ENCODE peak calls at places on chromosome 10, in four cellular contexts. A is adrenal gland, W is choroid plexus epithelial cell, K is neural progenitor cell. Y is an unnamed sample.

GRCh38 chr10:34186740-34187139 is 628.4 kb downstream of the PARD3 start:
- DNase-seq in A (no peak), W (no peak), K (peak), Y (no peak)

GRCh38 chr10:97333601-97334369 is 744 bp downstream of the FRAT2 start:
- DNase-seq in K (peak), W (peak), A (peak), Y (no peak)

GRCh38 chr10:131001438-131001837 is 310.1 kb downstream of the TCERG1L start:
- DNase-seq in W (no peak), K (no peak), A (no peak), Y (no peak)

GRCh38 chr10:132204781-132205473 is 18.2 kb downstream of the DPYSL4 start:
- DNase-seq in A (no peak), W (no peak), K (no peak), Y (no peak)

GRCh38 chr10:129833366-129833765 is 130.7 kb downstream of the EBF3 start:
- DNase-seq in K (no peak), A (no peak), W (no peak), Y (no peak)

GRCh38 chr10:120948889-120949382 is 97.8 kb downstream of the WDR11 start:
- DNase-seq in W (peak), A (peak), K (peak), Y (no peak)

GRCh38 chr10:70987396-70988130 is 99.2 kb upstream of the PCBD1 start:
- DNase-seq in K (no peak), A (no peak), W (no peak), Y (no peak)

GRCh38 chr10:131500181-131500580 is 188.7 kb upstream of the TCERG1L start:
- DNase-seq in W (no peak), K (no peak), A (no peak), Y (no peak)

GRCh38 chr10:18607503-18607902 is 43.9 kb downstream of the NSUN6 start:
- DNase-seq in K (no peak), W (peak), A (peak), Y (peak)

GRCh38 chr10:2303169-2303568 is 565.8 kb upstream of the ADARB2 start:
- DNase-seq in W (no peak), K (no peak), A (no peak), Y (no peak)

GRCh38 chr10:5283305-5284158 is 81.2 kb upstream of the UCN3 start:
- DNase-seq in K (peak), A (peak), W (peak), Y (peak)

GRCh38 chr10:120729508-120729907 is 121.7 kb upstream of the WDR11 start:
- DNase-seq in K (no peak), W (no peak), A (no peak), Y (no peak)

GRCh38 chr10:69572159-69573055 is 815 bp downstream of the NEUROG3 start:
- DNase-seq in K (peak), W (no peak), A (no peak), Y (no peak)

GRCh38 chr10:43220971-43221418 is 45.9 kb downstream of the RASGEF1A start:
- DNase-seq in W (no peak), K (no peak), A (no peak), Y (no peak)

GRCh38 chr10:120810298-120810697 is 40.9 kb upstream of the WDR11 start:
- DNase-seq in K (no peak), A (no peak), W (no peak), Y (no peak)

GRCh38 chr10:7593068-7593467 is 73.7 kb downstream of the ITIH5 start:
- DNase-seq in W (no peak), A (no peak), K (no peak), Y (no peak)

GRCh38 chr10:94677691-94678090 is 5.8 kb upstream of the CYP2C18 start:
- DNase-seq in W (peak), K (peak), A (no peak), Y (peak)

GRCh38 chr10:69994262-69994661 is 58.4 kb upstream of the MACROH2A2 start:
- DNase-seq in K (peak), W (peak), A (peak), Y (peak)

GRCh38 chr10:43214071-43214955 is 52.6 kb downstream of the RASGEF1A start:
- DNase-seq in A (no peak), K (no peak), W (peak), Y (peak)

GRCh38 chr10:6473430-6473829 is 106.6 kb downstream of the PRKCQ start:
- DNase-seq in K (no peak), W (no peak), A (no peak), Y (no peak)

GRCh38 chr10:112230325-112230988 is 46.9 kb upstream of the GPAM start:
- DNase-seq in K (no peak), W (peak), A (no peak), Y (peak)
- H3K4me3 ChIP-seq in K (no peak), W (no peak), A (no peak), Y (no peak)

GRCh38 chr10:88975377-88975720 is 15.2 kb upstream of the FAS start:
- DNase-seq in W (no peak), K (no peak), A (no peak), Y (no peak)
- H3K4me3 ChIP-seq in W (peak), K (no peak), A (no peak), Y (peak)

GRCh38 chr10:32949221-32949678 is 8.8 kb downstream of the ITGB1 start:
- DNase-seq in W (no peak), K (no peak), A (no peak), Y (no peak)
- H3K4me3 ChIP-seq in W (no peak), K (no peak), A (no peak), Y (no peak)

DNA sequence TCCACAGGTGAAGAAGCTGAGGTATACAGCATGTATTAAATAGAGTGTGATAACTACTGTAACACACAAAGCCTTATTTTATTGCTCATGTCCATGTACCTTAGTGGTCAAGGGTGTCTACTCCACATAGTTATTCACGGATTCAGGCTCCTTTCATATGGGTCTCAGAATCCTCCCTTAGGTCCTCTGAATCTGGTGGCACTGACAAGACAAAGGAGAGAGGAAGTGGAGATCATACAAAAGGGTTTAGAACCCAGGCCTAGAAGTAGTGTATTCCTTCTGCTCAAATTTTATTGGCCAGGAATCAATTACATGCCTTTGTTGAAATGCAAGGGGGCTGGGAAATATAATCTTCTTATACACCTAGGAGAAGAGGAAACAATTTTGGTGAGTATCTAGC is 164.6 kb downstream of the PTEN start:
- DNase-seq in A (no peak), W (no peak), K (no peak), Y (no peak)
- H3K4me3 ChIP-seq in A (no peak), W (no peak), K (no peak), Y (no peak)

DNA sequence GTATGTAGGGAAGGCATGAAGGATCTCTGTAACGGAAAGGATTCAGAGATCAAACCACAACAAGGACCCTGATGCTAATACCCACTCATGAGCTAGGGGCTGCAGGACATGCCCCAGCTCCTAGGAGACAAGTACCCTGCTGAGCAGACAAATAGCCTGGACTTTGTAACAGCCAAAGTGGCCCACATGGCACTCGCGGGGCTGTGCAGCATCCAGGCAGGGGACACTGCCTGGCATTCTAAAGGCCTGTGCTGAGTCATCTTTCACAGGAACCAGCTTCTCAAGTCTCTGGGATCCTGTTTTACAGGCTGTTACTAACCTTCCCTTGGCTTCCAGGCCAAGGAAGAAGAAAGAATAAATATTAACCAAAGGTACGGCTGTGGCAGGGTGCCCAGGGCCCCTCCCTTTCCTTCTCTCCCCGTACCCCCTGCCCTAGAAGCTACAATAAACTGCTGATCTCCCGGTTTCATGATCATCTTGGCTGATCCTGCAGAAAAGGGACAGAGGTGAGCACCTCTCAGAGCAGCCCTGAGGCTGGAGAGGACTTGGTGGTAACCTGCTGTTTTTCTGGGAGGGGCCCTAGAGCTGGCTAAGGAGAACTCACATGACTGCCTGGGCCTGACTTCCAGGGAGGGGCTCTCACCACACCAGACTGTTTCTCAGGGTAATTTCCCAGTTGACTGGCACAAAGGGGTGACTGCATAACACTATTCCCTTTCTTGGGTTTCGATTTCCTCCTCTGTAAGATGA is 4.2 kb upstream of the RPEL1 start:
- DNase-seq in W (peak), A (peak), K (peak), Y (peak)
- H3K4me3 ChIP-seq in W (no peak), A (no peak), K (no peak), Y (peak)

GRCh38 chr10:99869581-99869980 is 87.1 kb downstream of the ABCC2 start:
- DNase-seq in W (no peak), A (no peak), K (no peak), Y (no peak)
- H3K4me3 ChIP-seq in W (no peak), A (no peak), K (no peak), Y (no peak)

DNA sequence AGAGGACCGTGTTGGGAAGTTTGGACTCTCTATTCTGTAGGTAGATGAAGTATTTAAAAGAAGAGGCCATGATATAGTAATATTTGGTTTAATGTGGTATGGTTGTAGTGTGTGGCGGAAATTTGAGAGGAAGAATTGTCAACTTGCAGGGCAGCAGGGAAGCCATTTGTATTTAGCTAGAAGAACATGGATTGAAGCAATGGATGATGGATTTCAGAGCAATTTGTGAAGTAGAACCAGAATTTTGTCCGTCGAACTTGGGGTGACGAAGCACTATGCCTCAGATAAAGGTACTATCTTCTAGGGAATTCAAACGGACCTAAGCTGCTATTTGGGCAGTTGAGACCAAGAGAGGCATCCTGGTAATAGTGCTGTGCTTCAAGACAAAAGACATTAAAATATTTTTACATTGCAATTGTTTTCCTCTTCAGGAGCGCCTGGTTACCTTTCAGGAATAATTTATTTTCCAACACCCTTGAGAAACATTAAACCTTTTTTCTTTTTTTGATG is 615 bp upstream of the WBP1L start:
- DNase-seq in K (peak), A (no peak), W (no peak), Y (no peak)
- H3K4me3 ChIP-seq in K (peak), A (no peak), W (no peak), Y (no peak)

GRCh38 chr10:50416885-50417284 is 165.6 kb upstream of the ASAH2 start:
- DNase-seq in W (no peak), A (no peak), K (no peak), Y (no peak)

GRCh38 chr10:50419091-50419490 is 167.8 kb upstream of the ASAH2 start:
- DNase-seq in K (no peak), W (no peak), A (no peak), Y (no peak)

GRCh38 chr10:50416181-50416824 is 165.0 kb upstream of the ASAH2 start:
- DNase-seq in A (no peak), W (peak), K (no peak), Y (no peak)

GRCh38 chr10:50417906-50418697 is 166.8 kb upstream of the ASAH2 start:
- DNase-seq in W (peak), A (peak), K (peak), Y (peak)

DNA sequence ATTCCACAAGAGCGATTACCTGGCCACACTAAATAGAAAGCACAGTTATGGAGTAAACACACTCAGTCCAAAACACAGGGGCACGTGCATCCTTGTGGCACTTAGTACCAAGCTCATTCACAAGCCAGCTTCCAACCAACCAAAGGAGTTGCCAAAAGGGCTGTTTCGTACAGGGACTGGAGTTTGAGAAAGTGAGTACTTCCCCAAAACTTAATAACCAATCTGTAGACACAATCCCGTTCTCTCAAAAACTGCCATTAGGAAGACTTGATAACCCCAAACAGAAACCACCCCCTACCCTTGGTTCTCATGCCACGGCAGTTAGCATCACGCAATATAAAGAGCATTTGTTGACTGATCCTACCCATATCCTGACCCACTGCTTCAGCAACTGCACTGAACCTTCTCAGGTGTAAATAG is 166.2 kb upstream of the ASAH2 start:
- DNase-seq in W (no peak), A (no peak), K (no peak), Y (peak)
- H3K4me3 ChIP-seq in W (peak), A (peak), K (peak), Y (peak)

GRCh38 chr10:77637986-77638765 is 568 bp upstream of the KCNMA1 start:
- DNase-seq in K (peak), A (no peak), W (peak), Y (no peak)
- H3K4me3 ChIP-seq in K (peak), A (no peak), W (peak), Y (peak)

GRCh38 chr10:117964528-117964927 is 82.2 kb downstream of the RAB11FIP2 start:
- DNase-seq in W (no peak), A (no peak), K (no peak), Y (no peak)

GRCh38 chr10:117965984-117966383 is 80.8 kb downstream of the RAB11FIP2 start:
- DNase-seq in A (no peak), K (no peak), W (no peak), Y (no peak)

GRCh38 chr10:117968354-117969182 is 78.2 kb downstream of the RAB11FIP2 start:
- DNase-seq in K (no peak), W (no peak), A (no peak), Y (no peak)

GRCh38 chr10:117969592-117969991 is 77.1 kb downstream of the RAB11FIP2 start:
- DNase-seq in K (no peak), A (no peak), W (no peak), Y (no peak)

DNA sequence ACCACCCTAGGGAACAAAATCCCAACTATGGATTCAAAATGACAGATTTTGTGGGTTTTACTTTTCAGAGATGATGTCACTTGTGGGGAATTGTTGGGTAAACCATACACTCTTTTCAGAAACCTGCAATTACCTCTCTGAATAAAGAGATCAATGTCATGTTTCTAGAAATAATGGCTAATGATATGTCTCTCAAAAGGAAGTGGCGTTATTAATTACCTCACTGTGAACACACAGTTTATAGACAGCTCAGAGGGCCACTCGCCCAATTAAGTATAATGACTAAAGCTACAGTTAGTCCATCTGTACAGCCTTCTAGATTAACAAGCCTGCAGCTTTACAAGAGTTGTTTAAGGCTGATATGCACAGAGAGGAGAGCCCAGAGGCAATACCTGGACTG is 79.6 kb downstream of the RAB11FIP2 start:
- DNase-seq in K (no peak), W (no peak), A (no peak), Y (no peak)
- H3K4me3 ChIP-seq in K (no peak), W (no peak), A (no peak), Y (no peak)

Y was measured in bronchial epithelial cell.